ENCODE peak calls at places on chromosome 4, in four cellular contexts. W is heart left ventricle, N is breast epithelium, A is ovary. P is an unnamed sample. For H3K27me3, the result is how much of the 10 kb centered on the place peaks cover.

GRCh38 chr4:88143504-88143903 is 14.9 kb downstream of the ABCG2 start:
- DNase-seq in A (no peak), W (no peak), N (no peak), P (no peak)

GRCh38 chr4:19659131-19659530 is 592.6 kb upstream of the SLIT2 start:
- DNase-seq in N (no peak), W (no peak), A (no peak), P (no peak)

GRCh38 chr4:108486046-108486445 is 134.3 kb upstream of the RPL34 start:
- DNase-seq in N (no peak), A (no peak), W (no peak), P (no peak)

GRCh38 chr4:111639120-111639519 is 506.1 kb upstream of the FAM241A start:
- DNase-seq in A (no peak), W (no peak), N (no peak), P (peak)

GRCh38 chr4:120327276-120327675 is 260.6 kb upstream of the MAD2L1 start:
- DNase-seq in W (no peak), N (no peak), A (no peak), P (no peak)

GRCh38 chr4:159303435-159303834 is 200.6 kb downstream of the RAPGEF2 start:
- DNase-seq in W (no peak), A (no peak), N (no peak), P (no peak)

GRCh38 chr4:42627887-42628646 is 28.8 kb downstream of the ATP8A1 start:
- DNase-seq in W (peak), N (no peak), A (peak), P (peak)

GRCh38 chr4:20178902-20179576 is 72.7 kb upstream of the SLIT2 start:
- DNase-seq in N (no peak), A (no peak), W (no peak), P (no peak)

GRCh38 chr4:109172301-109172700 is 130.2 kb downstream of the COL25A1 start:
- DNase-seq in W (no peak), A (no peak), N (no peak), P (no peak)

GRCh38 chr4:93981594-93981993 is 153.0 kb downstream of the ATOH1 start:
- DNase-seq in A (no peak), N (no peak), W (no peak), P (no peak)

GRCh38 chr4:121307441-121308327 is 73.1 kb downstream of the QRFPR start:
- DNase-seq in A (no peak), N (no peak), W (no peak), P (no peak)

GRCh38 chr4:40288547-40288946 is 46.6 kb upstream of the CHRNA9 start:
- DNase-seq in W (no peak), N (no peak), A (no peak), P (no peak)

GRCh38 chr4:148955926-148956325 is 513.7 kb upstream of the NR3C2 start:
- DNase-seq in A (no peak), N (no peak), W (no peak), P (no peak)

GRCh38 chr4:159828687-159829086 is 725.8 kb downstream of the RAPGEF2 start:
- DNase-seq in N (no peak), W (no peak), A (no peak), P (no peak)

GRCh38 chr4:186739802-186740434 is 16.3 kb upstream of the FAT1 start:
- DNase-seq in A (no peak), W (no peak), N (no peak), P (no peak)

GRCh38 chr4:104979083-104979760 is 167.5 kb upstream of the TET2 start:
- DNase-seq in A (no peak), N (no peak), W (no peak), P (no peak)

GRCh38 chr4:142238589-142238988 is 602.2 kb downstream of the IL15 start:
- DNase-seq in A (no peak), W (no peak), N (no peak), P (no peak)

GRCh38 chr4:5923306-5923830 is 30.5 kb upstream of the CRMP1 start:
- DNase-seq in A (no peak), N (no peak), W (no peak), P (no peak)

GRCh38 chr4:5922556-5922955 is 29.7 kb upstream of the CRMP1 start:
- DNase-seq in A (no peak), N (no peak), W (no peak), P (no peak)

GRCh38 chr4:5925419-5926187 is 32.7 kb upstream of the CRMP1 start:
- DNase-seq in W (no peak), N (no peak), A (no peak), P (no peak)

GRCh38 chr4:5926601-5927000 is 33.7 kb upstream of the CRMP1 start:
- DNase-seq in N (no peak), W (no peak), A (no peak), P (no peak)

GRCh38 chr4:5924466-5925125 is 31.7 kb upstream of the CRMP1 start:
- DNase-seq in W (no peak), N (no peak), A (no peak), P (no peak)
- H3K27me3 ChIP-seq in W (half or more), N (under half), A (under half), P (under half)

GRCh38 chr4:16079046-16079445 is 4.8 kb downstream of the PROM1 start:
- DNase-seq in N (peak), A (no peak), W (no peak), P (no peak)

GRCh38 chr4:16085822-16086221 is 2.0 kb upstream of the PROM1 start:
- DNase-seq in N (no peak), A (no peak), W (no peak), P (no peak)

GRCh38 chr4:16082038-16082423 is 1.8 kb downstream of the PROM1 start:
- DNase-seq in W (no peak), N (no peak), A (no peak), P (no peak)

GRCh38 chr4:16083217-16084191 is at the start of gene PROM1:
- DNase-seq in W (peak), A (no peak), N (peak), P (no peak)

GRCh38 chr4:16082424-16083216 is 1.2 kb downstream of the PROM1 start:
- DNase-seq in W (peak), N (no peak), A (peak), P (peak)
- TF ChIP-seq POLR2A in W (no peak), N (no peak), A (no peak), P (no peak)

GRCh38 chr4:3371038-3371437 is 70.7 kb upstream of the HGFAC start:
- DNase-seq in A (no peak), W (no peak), N (no peak), P (no peak)

GRCh38 chr4:3368334-3368733 is 73.4 kb upstream of the HGFAC start:
- DNase-seq in A (no peak), W (no peak), N (no peak), P (no peak)

GRCh38 chr4:3371581-3372001 is 70.2 kb upstream of the HGFAC start:
- DNase-seq in A (no peak), W (no peak), N (no peak), P (no peak)

GRCh38 chr4:3368841-3369760 is 72.7 kb upstream of the HGFAC start:
- DNase-seq in N (no peak), A (no peak), W (no peak), P (no peak)

DNA sequence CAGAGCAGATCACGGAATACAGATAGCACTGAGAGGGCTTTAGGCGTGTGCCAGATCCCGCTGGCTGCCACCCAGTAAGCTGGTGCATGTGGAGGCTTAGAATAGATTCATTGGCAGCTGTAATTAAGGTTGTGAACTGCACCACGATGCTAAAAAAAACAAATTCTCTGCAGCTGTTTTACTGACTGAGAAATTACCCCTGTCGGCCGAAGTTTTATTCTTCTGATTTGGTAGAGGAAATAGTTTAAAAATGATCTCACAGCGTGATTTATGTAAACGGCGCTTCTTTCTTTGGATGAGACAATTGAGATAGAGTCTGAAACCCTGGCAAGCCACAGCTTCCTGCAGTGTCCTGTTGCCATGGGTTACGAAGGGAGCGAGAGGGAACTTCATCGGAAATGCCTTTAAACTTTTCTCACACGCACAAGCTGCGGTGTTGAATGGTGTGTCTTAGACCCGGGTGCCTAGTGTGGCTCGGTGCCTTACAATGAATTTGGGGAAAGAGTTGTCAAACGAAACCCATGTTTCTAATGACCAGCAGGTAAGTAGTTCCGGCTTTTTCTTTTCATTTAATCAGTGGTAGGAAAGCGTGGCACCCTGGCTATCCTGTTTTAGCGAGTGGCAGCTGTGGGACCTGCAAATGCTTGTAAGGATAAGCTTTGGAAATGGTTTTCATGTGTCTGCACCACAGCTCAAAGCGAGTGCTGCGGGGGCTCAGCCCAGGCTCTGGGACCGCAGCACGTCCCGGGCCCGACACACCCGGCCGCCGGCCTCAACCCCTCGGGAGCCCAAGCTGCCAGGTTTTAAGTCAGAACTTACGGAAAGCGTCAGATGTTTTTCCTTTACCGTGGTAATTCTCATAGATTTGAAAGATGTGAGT is 71.7 kb upstream of the HGFAC start:
- DNase-seq in A (no peak), W (peak), N (no peak), P (no peak)
- H3K4me3 ChIP-seq in A (no peak), W (peak), N (peak), P (no peak)

GRCh38 chr4:8880851-8881250 is 9.2 kb upstream of the HMX1 start:
- DNase-seq in N (no peak), W (no peak), A (no peak), P (no peak)

GRCh38 chr4:8874896-8875680 is 3.4 kb upstream of the HMX1 start:
- DNase-seq in N (no peak), W (no peak), A (no peak), P (no peak)

GRCh38 chr4:8879574-8879973 is 7.9 kb upstream of the HMX1 start:
- DNase-seq in W (no peak), N (no peak), A (no peak), P (no peak)

GRCh38 chr4:8876982-8877779 is 5.5 kb upstream of the HMX1 start:
- DNase-seq in A (no peak), N (no peak), W (no peak), P (no peak)

GRCh38 chr4:8877780-8878040 is 6.1 kb upstream of the HMX1 start:
- DNase-seq in A (no peak), W (no peak), N (no peak), P (no peak)
- H3K27me3 ChIP-seq in A (under half), W (half or more), N (half or more), P (under half)

DNA sequence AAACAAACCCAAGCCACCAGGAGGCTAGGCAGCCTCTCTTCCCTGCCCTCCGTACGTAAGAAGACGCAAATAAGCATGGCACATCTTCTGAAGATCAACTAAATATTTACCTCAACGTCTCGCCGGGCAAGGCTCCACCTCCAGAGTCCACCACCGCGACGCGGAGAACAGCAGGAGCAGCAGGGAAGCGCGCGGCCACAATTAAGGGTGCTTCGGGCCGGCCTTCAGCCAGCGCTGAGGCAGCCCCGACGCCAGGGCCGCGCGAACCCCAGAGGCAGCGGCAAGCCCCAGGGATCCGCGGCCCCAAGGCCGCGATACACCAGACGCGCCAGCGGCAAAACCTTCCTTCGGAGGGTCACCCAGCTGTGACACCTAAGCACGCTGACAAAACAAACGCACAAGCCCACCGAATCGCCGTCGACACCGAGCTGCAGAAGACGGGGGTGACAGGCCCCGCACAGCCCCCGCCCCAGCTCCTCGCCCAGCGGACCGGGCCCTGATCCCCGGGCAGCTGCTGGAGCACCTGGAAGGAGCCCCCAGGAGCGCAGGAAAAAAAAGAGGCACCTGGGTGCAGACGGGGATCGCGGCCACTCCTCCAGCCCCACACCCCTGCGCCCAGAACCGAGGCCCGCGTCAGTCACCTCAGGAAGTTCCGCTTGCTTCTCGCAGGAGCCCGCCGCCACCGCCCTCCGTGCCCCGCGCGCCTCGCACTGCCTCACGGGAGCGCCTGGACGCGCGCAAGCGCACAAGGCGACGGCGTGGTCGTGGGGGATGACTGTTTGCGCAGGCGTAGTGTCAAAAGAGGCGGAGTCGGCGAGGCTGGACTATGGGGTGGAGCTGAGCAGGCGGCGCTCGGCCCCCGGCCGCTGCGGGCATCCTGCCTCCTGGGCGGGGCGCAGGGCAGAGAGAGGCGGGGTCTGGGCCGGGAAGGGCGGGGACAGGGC is at the start of the genes HAUS3 and POLN:
- DNase-seq in W (peak), N (peak), A (peak), P (peak)
- TF ChIP-seq POLR2A in W (peak), N (peak), A (peak), P (peak)

GRCh38 chr4:168618577-168619265 is 121.9 kb downstream of the PALLD start:
- DNase-seq in N (no peak), A (no peak), W (peak), P (no peak)
- H3K4me3 ChIP-seq in N (no peak), A (no peak), W (no peak), P (no peak)

DNA sequence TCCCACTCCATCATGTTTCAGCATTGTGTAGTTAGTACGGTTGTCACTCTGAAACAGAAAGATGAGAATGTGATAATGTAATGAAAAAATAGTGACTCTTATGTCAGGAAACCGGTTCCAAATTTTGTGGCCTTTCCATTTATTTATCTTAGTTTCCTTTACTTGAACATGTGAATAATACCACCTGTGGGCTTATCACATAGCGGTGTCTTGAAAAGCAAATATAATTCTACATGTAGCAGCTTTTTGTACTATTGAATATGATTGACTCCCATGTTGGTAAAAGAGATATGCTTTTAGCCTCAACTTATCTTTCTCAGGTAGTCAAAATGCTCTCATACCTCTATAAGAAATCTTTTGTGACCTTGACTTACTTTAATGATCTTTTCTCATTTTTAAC is 12.0 kb downstream of the PRDM8 start:
- DNase-seq in A (no peak), N (no peak), W (no peak), P (no peak)
- H3K27me3 ChIP-seq in A (under half), N (under half), W (under half), P (under half)

DNA sequence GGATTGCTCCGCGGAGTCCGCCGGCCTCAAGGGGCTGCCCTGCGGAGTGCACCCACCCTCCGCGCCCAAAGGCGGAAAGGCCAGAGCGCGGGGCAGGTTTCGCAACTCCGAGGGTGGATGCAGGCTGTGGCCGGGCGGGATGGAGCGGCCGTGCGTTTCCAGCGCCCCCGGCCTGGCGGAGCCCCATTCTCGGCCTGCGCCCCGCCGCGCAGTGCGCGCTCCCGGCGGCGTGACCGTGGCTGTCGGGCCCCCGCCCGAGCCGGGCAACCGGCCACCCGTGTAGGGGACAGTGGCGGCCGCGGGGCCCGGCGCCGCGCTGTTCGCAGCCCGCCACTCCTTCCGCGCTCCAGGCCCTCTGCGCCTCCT is 331 bp downstream of the SETD7 start:
- DNase-seq in A (peak), W (peak), N (peak), P (peak)
- TF ChIP-seq POLR2A in A (no peak), W (no peak), N (no peak), P (no peak)